ENCODE peak calls at places on chromosome 13, in nine cellular contexts. One of them, this sample, is unnamed. For H3K36me3, the result is how much of the 10 kb centered on the place peaks cover.

GRCh38 chr13:68727165-68727564 is 1380.5 kb upstream of the ATXN8OS start:
- DNase-seq in aorta: no peak
- DNase-seq in heart right ventricle: no peak
- DNase-seq in GM06990: no peak
- DNase-seq in BJ: no peak
- DNase-seq in pancreas: no peak
- DNase-seq in cardiac muscle cell: no peak
- DNase-seq in uterus: no peak
- DNase-seq in IMR-90: peak
- DNase-seq in this sample: no peak

GRCh38 chr13:50467156-50467814 is 376.2 kb downstream of the DLEU7 start:
- DNase-seq in aorta: no peak
- DNase-seq in heart right ventricle: no peak
- DNase-seq in GM06990: no peak
- DNase-seq in BJ: no peak
- DNase-seq in pancreas: no peak
- DNase-seq in cardiac muscle cell: no peak
- DNase-seq in uterus: no peak
- DNase-seq in IMR-90: no peak
- DNase-seq in this sample: no peak

GRCh38 chr13:38697197-38697596 is 10.3 kb downstream of the FREM2 start:
- DNase-seq in aorta: no peak
- DNase-seq in heart right ventricle: no peak
- DNase-seq in GM06990: no peak
- DNase-seq in BJ: no peak
- DNase-seq in pancreas: no peak
- DNase-seq in cardiac muscle cell: no peak
- DNase-seq in uterus: no peak
- DNase-seq in IMR-90: no peak
- DNase-seq in this sample: no peak

GRCh38 chr13:40206241-40207109 is 460.0 kb downstream of the FOXO1 start:
- DNase-seq in aorta: no peak
- DNase-seq in heart right ventricle: no peak
- DNase-seq in GM06990: no peak
- DNase-seq in BJ: no peak
- DNase-seq in pancreas: peak
- DNase-seq in cardiac muscle cell: peak
- DNase-seq in uterus: no peak
- DNase-seq in IMR-90: peak
- DNase-seq in this sample: no peak

GRCh38 chr13:31328549-31329229 is 128.9 kb downstream of the B3GLCT start:
- DNase-seq in aorta: no peak
- DNase-seq in heart right ventricle: no peak
- DNase-seq in GM06990: no peak
- DNase-seq in BJ: no peak
- DNase-seq in pancreas: no peak
- DNase-seq in cardiac muscle cell: peak
- DNase-seq in uterus: no peak
- DNase-seq in IMR-90: peak
- DNase-seq in this sample: no peak

GRCh38 chr13:81171065-81171647 is 830.2 kb upstream of the SPRY2 start:
- DNase-seq in aorta: no peak
- DNase-seq in heart right ventricle: no peak
- DNase-seq in GM06990: no peak
- DNase-seq in BJ: no peak
- DNase-seq in pancreas: no peak
- DNase-seq in cardiac muscle cell: peak
- DNase-seq in uterus: no peak
- DNase-seq in IMR-90: no peak
- DNase-seq in this sample: no peak

GRCh38 chr13:31887311-31887710 is 144.3 kb upstream of the FRY start:
- DNase-seq in aorta: no peak
- DNase-seq in heart right ventricle: no peak
- DNase-seq in GM06990: no peak
- DNase-seq in BJ: peak
- DNase-seq in pancreas: no peak
- DNase-seq in cardiac muscle cell: peak
- DNase-seq in uterus: no peak
- DNase-seq in IMR-90: peak
- DNase-seq in this sample: no peak

GRCh38 chr13:51601601-51602348 is 17.5 kb downstream of the WDFY2 start:
- DNase-seq in aorta: no peak
- DNase-seq in heart right ventricle: no peak
- DNase-seq in GM06990: no peak
- DNase-seq in BJ: no peak
- DNase-seq in pancreas: no peak
- DNase-seq in cardiac muscle cell: no peak
- DNase-seq in uterus: no peak
- DNase-seq in IMR-90: no peak
- DNase-seq in this sample: no peak

GRCh38 chr13:21232196-21232595 is 55.7 kb downstream of the MRPL57 start:
- DNase-seq in aorta: no peak
- DNase-seq in heart right ventricle: no peak
- DNase-seq in GM06990: no peak
- DNase-seq in BJ: no peak
- DNase-seq in pancreas: no peak
- DNase-seq in cardiac muscle cell: peak
- DNase-seq in uterus: peak
- DNase-seq in IMR-90: peak
- DNase-seq in this sample: no peak

GRCh38 chr13:78977311-78977710 is 318.4 kb upstream of the OBI1 start:
- DNase-seq in aorta: no peak
- DNase-seq in heart right ventricle: no peak
- DNase-seq in GM06990: no peak
- DNase-seq in BJ: no peak
- DNase-seq in pancreas: no peak
- DNase-seq in cardiac muscle cell: no peak
- DNase-seq in uterus: no peak
- DNase-seq in IMR-90: no peak
- DNase-seq in this sample: no peak

GRCh38 chr13:112810608-112811007 is 120.8 kb downstream of the ATP11A start:
- DNase-seq in aorta: no peak
- DNase-seq in heart right ventricle: no peak
- DNase-seq in GM06990: no peak
- DNase-seq in BJ: no peak
- DNase-seq in pancreas: no peak
- DNase-seq in cardiac muscle cell: no peak
- DNase-seq in uterus: no peak
- DNase-seq in IMR-90: no peak
- DNase-seq in this sample: no peak

GRCh38 chr13:20566424-20566916 is 487 bp upstream of the IFT88 start:
- DNase-seq in aorta: no peak
- DNase-seq in heart right ventricle: no peak
- DNase-seq in GM06990: no peak
- DNase-seq in BJ: peak
- DNase-seq in pancreas: no peak
- DNase-seq in cardiac muscle cell: no peak
- DNase-seq in uterus: peak
- DNase-seq in IMR-90: peak
- DNase-seq in this sample: no peak

DNA sequence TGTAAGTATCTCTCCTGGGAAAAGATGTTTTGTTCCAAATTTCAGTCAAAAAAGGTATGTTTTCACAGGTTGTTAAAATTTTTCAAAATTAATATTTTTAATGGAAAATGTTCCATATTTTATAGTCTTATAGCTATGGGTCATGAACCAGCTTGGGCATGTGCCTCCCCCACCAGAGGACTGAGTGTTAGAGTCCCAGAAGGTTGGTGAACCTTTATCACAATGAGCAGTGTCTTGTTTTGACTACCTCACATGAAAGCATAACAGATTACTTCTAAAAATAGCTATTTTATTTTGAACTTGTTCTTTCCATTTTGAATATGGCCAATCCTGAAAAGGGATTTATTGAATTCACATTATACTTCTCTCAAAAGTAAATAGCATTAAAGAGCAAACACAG is 112.5 kb upstream of the TSC22D1 start:
- DNase-seq in aorta: no peak
- DNase-seq in heart right ventricle: no peak
- DNase-seq in GM06990: no peak
- DNase-seq in BJ: no peak
- DNase-seq in pancreas: no peak
- DNase-seq in cardiac muscle cell: no peak
- DNase-seq in uterus: no peak
- DNase-seq in IMR-90: no peak
- DNase-seq in this sample: no peak
- H3K36me3 ChIP-seq in aorta: under half
- H3K36me3 ChIP-seq in heart right ventricle: under half
- H3K36me3 ChIP-seq in GM06990: under half
- H3K36me3 ChIP-seq in BJ: under half
- H3K36me3 ChIP-seq in pancreas: under half
- H3K36me3 ChIP-seq in cardiac muscle cell: under half
- H3K36me3 ChIP-seq in uterus: under half
- H3K36me3 ChIP-seq in IMR-90: under half
- H3K36me3 ChIP-seq in this sample: under half

GRCh38 chr13:98828614-98829013 is 76.1 kb upstream of the SLC15A1 start:
- DNase-seq in aorta: no peak
- DNase-seq in heart right ventricle: no peak
- DNase-seq in GM06990: no peak
- DNase-seq in BJ: no peak
- DNase-seq in pancreas: no peak
- DNase-seq in cardiac muscle cell: no peak
- DNase-seq in uterus: no peak
- DNase-seq in IMR-90: no peak
- DNase-seq in this sample: no peak

GRCh38 chr13:98825659-98826058 is 73.2 kb upstream of the SLC15A1 start:
- DNase-seq in aorta: no peak
- DNase-seq in heart right ventricle: no peak
- DNase-seq in GM06990: no peak
- DNase-seq in BJ: no peak
- DNase-seq in pancreas: no peak
- DNase-seq in cardiac muscle cell: peak
- DNase-seq in uterus: no peak
- DNase-seq in IMR-90: no peak
- DNase-seq in this sample: no peak

GRCh38 chr13:98827449-98827848 is 75.0 kb upstream of the SLC15A1 start:
- DNase-seq in aorta: no peak
- DNase-seq in heart right ventricle: no peak
- DNase-seq in GM06990: no peak
- DNase-seq in BJ: no peak
- DNase-seq in pancreas: no peak
- DNase-seq in cardiac muscle cell: no peak
- DNase-seq in uterus: no peak
- DNase-seq in IMR-90: no peak
- DNase-seq in this sample: no peak

GRCh38 chr13:98826156-98826555 is 73.7 kb upstream of the SLC15A1 start:
- DNase-seq in aorta: no peak
- DNase-seq in heart right ventricle: no peak
- DNase-seq in GM06990: no peak
- DNase-seq in BJ: no peak
- DNase-seq in pancreas: no peak
- DNase-seq in cardiac muscle cell: peak
- DNase-seq in uterus: no peak
- DNase-seq in IMR-90: peak
- DNase-seq in this sample: no peak

DNA sequence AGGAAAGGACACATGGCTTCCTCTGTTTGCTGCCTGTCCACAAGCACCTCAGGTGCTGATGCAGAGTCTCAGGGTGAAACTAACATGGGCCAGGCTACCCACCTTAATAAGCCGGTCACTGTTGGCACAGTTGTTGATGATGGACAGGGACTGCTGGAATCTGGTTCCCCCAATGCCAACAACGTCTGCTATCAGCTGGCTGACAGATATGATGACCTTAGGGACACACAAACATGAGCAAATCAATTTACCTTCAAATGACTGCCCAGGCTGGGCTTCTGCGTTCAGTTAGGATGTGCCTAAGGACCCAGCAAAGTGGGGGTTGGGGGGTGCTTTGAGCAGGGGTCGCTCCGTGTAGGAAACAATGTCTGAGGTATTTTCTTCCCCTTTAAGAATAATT is 77.1 kb upstream of the SLC15A1 start:
- DNase-seq in aorta: no peak
- DNase-seq in heart right ventricle: no peak
- DNase-seq in GM06990: no peak
- DNase-seq in BJ: no peak
- DNase-seq in pancreas: no peak
- DNase-seq in cardiac muscle cell: no peak
- DNase-seq in uterus: no peak
- DNase-seq in IMR-90: no peak
- DNase-seq in this sample: no peak
- H3K36me3 ChIP-seq in aorta: under half
- H3K36me3 ChIP-seq in heart right ventricle: under half
- H3K36me3 ChIP-seq in GM06990: under half
- H3K36me3 ChIP-seq in BJ: under half
- H3K36me3 ChIP-seq in pancreas: under half
- H3K36me3 ChIP-seq in cardiac muscle cell: under half
- H3K36me3 ChIP-seq in uterus: under half
- H3K36me3 ChIP-seq in IMR-90: under half
- H3K36me3 ChIP-seq in this sample: under half

DNA sequence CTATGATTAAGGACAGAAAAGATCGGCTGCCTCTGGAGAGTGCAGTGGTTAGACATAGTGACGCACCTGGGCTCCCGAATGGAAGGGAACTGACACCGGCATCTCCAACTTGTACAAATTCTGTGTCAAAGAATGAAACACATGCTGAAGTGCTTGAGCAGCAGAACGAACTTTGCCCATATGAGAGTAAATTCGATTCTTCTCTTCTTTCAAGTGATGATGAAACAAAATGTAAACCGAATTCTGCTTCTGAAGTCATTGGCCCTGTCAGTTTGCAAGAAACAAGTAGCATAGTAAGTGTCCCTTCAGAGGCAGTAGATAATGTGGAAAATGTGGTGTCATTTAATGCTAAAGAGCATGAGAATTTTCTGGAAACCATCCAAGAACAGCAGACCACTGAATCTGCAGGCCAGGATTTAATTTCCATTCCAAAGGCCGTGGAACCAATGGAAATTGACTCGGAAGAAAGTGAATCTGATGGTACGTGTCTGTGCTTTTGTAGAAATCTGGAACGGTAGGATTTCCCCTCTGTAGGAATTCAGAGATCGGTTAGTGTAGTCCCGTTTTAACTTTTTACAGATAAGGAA is 16.9 kb downstream of the ERCC5 start:
- DNase-seq in aorta: no peak
- DNase-seq in heart right ventricle: no peak
- DNase-seq in GM06990: no peak
- DNase-seq in BJ: no peak
- DNase-seq in pancreas: no peak
- DNase-seq in cardiac muscle cell: no peak
- DNase-seq in uterus: no peak
- DNase-seq in IMR-90: no peak
- DNase-seq in this sample: no peak
- H3K36me3 ChIP-seq in aorta: under half
- H3K36me3 ChIP-seq in heart right ventricle: under half
- H3K36me3 ChIP-seq in GM06990: under half
- H3K36me3 ChIP-seq in BJ: under half
- H3K36me3 ChIP-seq in pancreas: under half
- H3K36me3 ChIP-seq in cardiac muscle cell: half or more
- H3K36me3 ChIP-seq in uterus: under half
- H3K36me3 ChIP-seq in IMR-90: under half
- H3K36me3 ChIP-seq in this sample: half or more

DNA sequence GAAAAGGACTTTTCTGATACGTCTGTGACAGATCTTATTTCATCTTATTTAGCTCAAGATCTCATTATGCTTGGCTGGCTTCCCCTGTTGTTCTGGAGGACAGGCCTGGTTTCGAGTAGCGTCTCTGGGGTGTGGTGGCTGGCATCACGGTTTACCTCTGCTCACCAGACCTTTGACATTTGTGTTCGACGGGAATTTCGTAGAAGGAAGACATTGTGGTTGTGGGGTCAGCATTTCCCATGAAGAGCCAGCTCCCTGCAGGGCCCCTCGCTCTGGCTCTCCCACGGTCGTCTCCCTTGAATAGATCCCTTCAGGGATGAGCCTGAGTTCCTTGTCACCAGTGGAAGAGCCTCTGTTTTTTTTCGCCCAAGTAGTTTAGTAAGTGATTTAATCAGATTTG is 78.6 kb upstream of the TEX29 start:
- DNase-seq in aorta: no peak
- DNase-seq in heart right ventricle: no peak
- DNase-seq in GM06990: no peak
- DNase-seq in BJ: no peak
- DNase-seq in pancreas: no peak
- DNase-seq in cardiac muscle cell: no peak
- DNase-seq in uterus: no peak
- DNase-seq in IMR-90: no peak
- DNase-seq in this sample: no peak
- H3K36me3 ChIP-seq in aorta: under half
- H3K36me3 ChIP-seq in heart right ventricle: under half
- H3K36me3 ChIP-seq in GM06990: under half
- H3K36me3 ChIP-seq in BJ: under half
- H3K36me3 ChIP-seq in pancreas: under half
- H3K36me3 ChIP-seq in cardiac muscle cell: under half
- H3K36me3 ChIP-seq in uterus: under half
- H3K36me3 ChIP-seq in IMR-90: under half
- H3K36me3 ChIP-seq in this sample: under half

This sample was measured in SK-N-MC.